ENCODE peak calls at places on chromosomes 13 and 19, in four cellular contexts. J is IMR-90, Q is lung, O is ascending aorta. Y is an unnamed sample.

GRCh38 chr13:85236431-85236830 is 562.8 kb downstream of the SLITRK6 start:
- DNase-seq in J (peak; percentile 54), Q (no peak), O (no peak), Y (no peak)

GRCh38 chr13:100646030-100646673 is 28.4 kb downstream of the TMTC4 start:
- DNase-seq in J (peak; percentile 31), Q (no peak), O (no peak), Y (no peak)

GRCh38 chr19:7506385-7507328 is 9.2 kb upstream of the ZNF358 start:
- DNase-seq in J (peak; percentile 48), Q (peak; percentile 93), O (peak; percentile 61), Y (peak; percentile 74)

GRCh38 chr13:20161951-20162300 is 1.1 kb upstream of the GJA3 start:
- DNase-seq in J (no peak), Q (no peak), O (no peak), Y (no peak)

GRCh38 chr19:18408053-18408476 is 10.6 kb upstream of the LRRC25 start:
- DNase-seq in J (no peak), Q (no peak), O (no peak), Y (peak; percentile 41)

GRCh38 chr13:39900106-39900750 is 244.8 kb downstream of the COG6 start:
- DNase-seq in J (peak; percentile 49), Q (no peak), O (no peak), Y (no peak)

GRCh38 chr13:106230450-106230849 is 305.0 kb downstream of the EFNB2 start:
- DNase-seq in J (peak; percentile 83), Q (no peak), O (no peak), Y (no peak)

GRCh38 chr13:75312884-75313520 is 169.0 kb downstream of the TBC1D4 start:
- DNase-seq in J (no peak), Q (no peak), O (no peak), Y (no peak)

GRCh38 chr19:44820648-44821609 is 12.0 kb downstream of the BCAM start:
- DNase-seq in J (no peak), Q (no peak), O (peak; percentile 75), Y (peak; percentile 86)

GRCh38 chr19:13887529-13887928 is 10.6 kb downstream of the NANOS3 start:
- DNase-seq in J (peak; percentile 15), Q (no peak), O (no peak), Y (no peak)

GRCh38 chr19:15464394-15465385 is at the start of gene RASAL3:
- DNase-seq in J (no peak), Q (no peak), O (no peak), Y (peak; percentile 45)

GRCh38 chr13:110645750-110646149 is 30.4 kb downstream of the NAXD start:
- DNase-seq in J (no peak), Q (no peak), O (no peak), Y (no peak)

GRCh38 chr19:34502582-34503545 is 21.3 kb downstream of the WTIP start:
- DNase-seq in J (peak; percentile 33), Q (no peak), O (no peak), Y (no peak)

GRCh38 chr13:21326155-21327030 is 132.7 kb downstream of the ZDHHC20 start:
- DNase-seq in J (peak; percentile 46), Q (no peak), O (no peak), Y (no peak)

GRCh38 chr13:29849071-29849541 is 1.3 kb downstream of the UBL3 start:
- DNase-seq in J (peak; percentile 22), Q (peak; percentile 46), O (no peak), Y (no peak)

GRCh38 chr19:54434862-54435174 is 14.2 kb upstream of the LENG8 start:
- DNase-seq in J (no peak), Q (no peak), O (no peak), Y (no peak)

GRCh38 chr19:16078311-16078758 is 2.0 kb downstream of the TPM4 start:
- DNase-seq in J (peak; percentile 69), Q (no peak), O (no peak), Y (peak; percentile 42)

GRCh38 chr19:29666634-29667389 is 1.6 kb downstream of the PLEKHF1 start:
- DNase-seq in J (peak; percentile 64), Q (no peak), O (no peak), Y (peak; percentile 82)

GRCh38 chr19:40309666-40310065 is 24.5 kb upstream of the AKT2 start:
- DNase-seq in J (no peak), Q (no peak), O (no peak), Y (no peak)

GRCh38 chr19:40719414-40719894 is 2.5 kb downstream of the ITPKC start:
- DNase-seq in J (no peak), Q (no peak), O (no peak), Y (no peak)

GRCh38 chr19:54179921-54180452 is 7.0 kb upstream of the TMC4 start:
- DNase-seq in J (peak; percentile 60), Q (no peak), O (no peak), Y (no peak)

DNA sequence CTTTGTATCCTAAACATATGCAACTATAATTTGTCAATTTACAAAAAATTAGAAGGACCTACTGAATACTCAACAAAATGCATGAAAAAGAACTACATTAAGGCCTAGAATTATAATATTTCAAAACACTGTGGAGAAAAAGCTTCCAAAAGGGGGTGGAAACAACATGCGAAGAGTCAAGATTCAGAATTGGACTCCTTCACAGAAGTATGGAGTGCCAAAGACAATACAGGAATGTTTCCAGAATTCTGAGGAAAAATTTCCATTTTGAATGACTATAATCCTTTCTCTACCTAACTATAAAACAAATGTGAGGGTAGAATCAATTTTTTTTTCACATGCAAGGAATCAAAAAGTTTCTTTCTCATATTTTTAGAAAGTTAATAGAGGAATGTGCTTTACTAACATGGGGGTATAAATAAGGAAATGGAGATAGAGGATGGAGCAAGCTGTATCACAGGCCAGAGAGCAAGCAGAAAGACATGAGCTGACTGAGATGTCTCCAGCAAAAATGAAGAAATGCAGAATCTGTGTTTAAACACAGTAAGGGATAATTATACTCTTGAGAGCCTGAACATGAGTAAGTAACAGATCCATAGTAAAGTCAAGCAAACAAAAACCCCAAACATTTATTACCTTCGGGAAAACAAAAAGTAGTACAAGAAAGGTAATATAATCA is 39.5 kb upstream of the SMAD9 start:
- DNase-seq in J (no peak), Q (no peak), O (no peak), Y (no peak)
- H3K36me3 ChIP-seq in J (peaks cover 19% of the 10 kb centered on the region), Q (peaks cover 20% of the 10 kb centered on the region), O (peaks cover 28% of the 10 kb centered on the region), Y (no peaks in the 10 kb centered on the region)

DNA sequence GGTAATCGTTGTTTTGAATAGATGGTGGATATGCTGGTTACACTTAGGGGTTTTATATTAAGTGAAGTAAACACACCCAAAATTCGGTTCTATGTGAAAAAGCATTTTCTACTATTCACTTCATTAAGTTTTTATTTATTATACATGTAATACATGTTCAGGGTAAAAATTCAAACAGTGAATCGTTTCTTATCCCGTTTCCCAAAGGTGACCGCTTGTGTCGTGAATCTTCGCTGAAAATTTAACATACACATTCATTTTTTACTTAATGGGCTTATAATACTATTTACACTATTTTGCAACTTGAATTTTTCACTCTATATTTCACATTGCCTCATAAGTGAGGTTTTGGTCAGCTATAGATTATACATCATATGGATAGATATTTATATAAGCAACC is 24.5 kb downstream of the IPO5 start:
- DNase-seq in J (no peak), Q (no peak), O (no peak), Y (no peak)
- H3K4me1 ChIP-seq in J (peaks cover 6% of the 10 kb centered on the region), Q (peaks cover 2% of the 10 kb centered on the region), O (peaks cover 16% of the 10 kb centered on the region), Y (peaks cover 9% of the 10 kb centered on the region)

DNA sequence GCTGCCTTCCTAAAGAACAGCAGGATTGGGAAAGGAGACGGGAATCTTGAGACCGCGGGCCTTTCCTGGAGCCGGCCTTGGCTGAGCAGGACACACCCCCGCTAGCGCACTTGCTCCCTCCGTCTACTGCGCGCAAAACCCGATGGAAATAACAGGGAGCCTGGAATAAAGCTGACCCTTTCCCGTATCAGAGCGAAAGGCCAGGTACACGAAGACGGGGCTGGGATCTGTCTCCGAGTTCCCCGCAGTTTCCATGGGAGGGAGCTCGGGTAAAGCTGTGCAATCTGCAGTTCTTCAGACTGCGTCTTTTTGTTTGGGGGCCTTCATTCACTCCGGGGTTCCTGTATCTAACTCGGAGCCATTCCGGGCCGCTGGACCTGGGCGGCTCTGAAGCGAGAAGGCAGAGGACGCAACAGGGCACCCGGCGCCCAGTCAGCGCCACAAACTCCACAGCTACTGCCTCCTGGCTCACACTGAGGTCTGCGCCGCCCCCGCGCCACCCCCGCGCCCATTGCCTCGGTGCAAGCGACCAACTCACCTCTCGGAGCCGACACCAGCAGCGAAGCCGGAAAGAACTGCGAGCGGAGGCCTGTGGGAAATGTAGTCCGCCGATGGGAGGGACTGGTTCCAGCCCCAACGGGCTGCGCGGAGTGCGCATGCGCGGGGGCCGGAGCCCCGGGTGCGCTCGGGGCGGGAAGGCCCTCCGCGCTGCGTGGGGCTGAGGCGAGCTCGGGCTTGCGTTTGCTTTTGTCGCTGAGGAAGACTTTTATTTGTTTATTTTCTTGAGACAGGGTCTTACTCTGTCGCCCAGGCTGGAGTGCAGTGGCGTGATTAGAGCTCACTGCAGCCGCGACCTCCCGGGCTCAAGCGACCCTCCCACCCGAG is at the start of gene ZFP14:
- DNase-seq in J (peak; percentile 91), Q (peak; percentile 95), O (peak; percentile 77), Y (peak; percentile 94)
- TF ChIP-seq CTCF in J (peak; percentile 24), Q (no peak), O (no peak), Y (peak; percentile 12)

GRCh38 chr19:42289556-42290041 is 12.3 kb upstream of the PRR19 start:
- DNase-seq in J (no peak), Q (no peak), O (no peak), Y (no peak)
- H3K36me3 ChIP-seq in J (peaks cover 74% of the 10 kb centered on the region), Q (peaks cover 14% of the 10 kb centered on the region), O (peaks cover 78% of the 10 kb centered on the region), Y (peaks cover 30% of the 10 kb centered on the region)

GRCh38 chr19:1495051-1495798 is 4.2 kb downstream of the REEP6 start:
- DNase-seq in J (no peak), Q (no peak), O (no peak), Y (no peak)

GRCh38 chr19:1495799-1496713 is 5.1 kb downstream of the REEP6 start:
- DNase-seq in J (no peak), Q (no peak), O (no peak), Y (no peak)

GRCh38 chr19:1491849-1492170 is 829 bp downstream of the REEP6 start:
- DNase-seq in J (no peak), Q (no peak), O (no peak), Y (no peak)

GRCh38 chr19:1492474-1493006 is 1.6 kb downstream of the REEP6 start:
- DNase-seq in J (no peak), Q (no peak), O (no peak), Y (no peak)

GRCh38 chr19:1494115-1494815 is 3.3 kb downstream of the REEP6 start:
- DNase-seq in J (no peak), Q (no peak), O (no peak), Y (no peak)
- H3K4me1 ChIP-seq in J (peaks cover 9% of the 10 kb centered on the region), Q (peaks cover 13% of the 10 kb centered on the region), O (peaks cover 14% of the 10 kb centered on the region), Y (peaks cover 3% of the 10 kb centered on the region)

GRCh38 chr19:48182434-48182833 is 12.0 kb downstream of the ZSWIM9 start:
- DNase-seq in J (no peak), Q (no peak), O (no peak), Y (peak; percentile 59)
- TF ChIP-seq CTCF in J (no peak), Q (no peak), O (no peak), Y (no peak)

GRCh38 chr19:5641171-5641570 is 18.3 kb downstream of the SAFB start:
- DNase-seq in J (no peak), Q (no peak), O (no peak), Y (no peak)
- H3K36me3 ChIP-seq in J (peaks cover 29% of the 10 kb centered on the region), Q (peaks cover 23% of the 10 kb centered on the region), O (peaks cover 48% of the 10 kb centered on the region), Y (peaks cover 33% of the 10 kb centered on the region)

Y was measured in heart left ventricle.